ENCODE peak calls at places on chromosomes 1 and 21, in seven cellular contexts. K is MCF 10A; B is CD8-positive, alpha-beta memory T cell; E is activated T-cell treated with anti-CD3 and anti-CD28 coated beads for 1 hour; S is retina; M is posterior vena cava; Y is pancreas. P is an unnamed sample.

GRCh38 chr21:32484706-32485380 is 72.3 kb downstream of the EVA1C start:
- DNase-seq in K (no peak), S (no peak), M (peak), E (no peak), B (no peak), Y (peak), P (peak)

GRCh38 chr1:92482665-92483441 is 3.9 kb downstream of the GFI1 start:
- DNase-seq in E (peak), S (peak), B (no peak), Y (peak), K (no peak), M (peak), P (peak)

GRCh38 chr1:160637821-160638539 is 8.9 kb downstream of the SLAMF1 start:
- DNase-seq in S (no peak), B (peak), Y (no peak), E (no peak), K (no peak), M (no peak), P (no peak)

GRCh38 chr1:161738627-161739287 is 10.8 kb upstream of the DUSP12 start:
- DNase-seq in S (no peak), Y (no peak), K (peak), E (peak), B (peak), M (no peak), P (peak)

GRCh38 chr21:46205766-46206162 is 21.5 kb upstream of the SPATC1L start:
- DNase-seq in E (no peak), S (no peak), K (no peak), B (no peak), M (peak), Y (no peak), P (peak)

GRCh38 chr1:94160811-94161210 is 39.9 kb upstream of the ABCA4 start:
- DNase-seq in S (peak), Y (no peak), K (peak), B (no peak), M (no peak), E (no peak), P (no peak)

GRCh38 chr21:34945288-34945687 is 103.8 kb downstream of the RUNX1 start:
- DNase-seq in B (no peak), E (no peak), S (no peak), K (no peak), M (no peak), Y (no peak), P (no peak)

GRCh38 chr1:2554621-2555387 is 1.4 kb upstream of the TNFRSF14 start:
- DNase-seq in M (no peak), Y (peak), S (no peak), B (no peak), K (no peak), E (peak), P (no peak)

GRCh38 chr1:237287876-237288517 is 246.0 kb downstream of the RYR2 start:
- DNase-seq in S (no peak), E (no peak), M (no peak), Y (no peak), K (peak), B (no peak), P (no peak)

GRCh38 chr1:3746389-3746783 is 5.9 kb upstream of the CCDC27 start:
- DNase-seq in M (no peak), K (no peak), B (no peak), S (no peak), E (no peak), Y (no peak), P (no peak)

GRCh38 chr21:46155514-46156377 is at the start of gene FTCD:
- DNase-seq in E (no peak), M (peak), B (no peak), K (no peak), S (no peak), Y (peak), P (peak)

GRCh38 chr1:2617981-2618470 is 14.8 kb downstream of the MMEL1 start:
- DNase-seq in B (no peak), K (no peak), M (no peak), Y (no peak), E (no peak), S (no peak), P (peak)

GRCh38 chr1:235650341-235651169 is 971 bp upstream of the GNG4 start:
- DNase-seq in E (no peak), K (no peak), Y (peak), M (no peak), S (peak), B (no peak), P (no peak)

GRCh38 chr1:205725514-205725913 is 24.5 kb downstream of the NUCKS1 start:
- DNase-seq in M (no peak), K (no peak), S (no peak), Y (no peak), B (no peak), E (no peak), P (no peak)

GRCh38 chr1:94048413-94049164 is 72.4 kb downstream of the ABCA4 start:
- DNase-seq in B (no peak), M (no peak), K (no peak), Y (no peak), S (no peak), E (no peak), P (no peak)

GRCh38 chr21:29192999-29193563 is 62.6 kb downstream of the MAP3K7CL start:
- DNase-seq in K (no peak), S (no peak), M (no peak), E (no peak), B (no peak), Y (no peak), P (no peak)

GRCh38 chr1:200346744-200347143 is 63.1 kb downstream of the ZNF281 start:
- DNase-seq in B (no peak), M (no peak), Y (no peak), K (peak), S (no peak), E (no peak), P (no peak)

GRCh38 chr1:74180490-74180889 is 17.5 kb downstream of the LRRIQ3 start:
- DNase-seq in B (no peak), M (no peak), S (no peak), Y (no peak), K (peak), E (no peak), P (no peak)

GRCh38 chr1:204288061-204288588 is 71.6 kb downstream of the PLEKHA6 start:
- DNase-seq in E (no peak), B (no peak), M (peak), Y (peak), K (peak), S (peak), P (peak)

GRCh38 chr1:75725256-75725655 is 747 bp downstream of the ACADM start:
- DNase-seq in K (peak), E (no peak), S (no peak), Y (no peak), B (no peak), M (no peak), P (no peak)

GRCh38 chr1:155651861-155652661 is 36.5 kb downstream of the YY1AP1 start:
- DNase-seq in K (peak), Y (no peak), B (no peak), M (no peak), S (no peak), E (no peak), P (no peak)

GRCh38 chr1:162868972-162869371 is 8.0 kb upstream of the CCDC190 start:
- DNase-seq in Y (no peak), E (no peak), K (no peak), S (no peak), M (no peak), B (no peak), P (no peak)

GRCh38 chr1:93616221-93616995 is 65.2 kb downstream of the BCAR3 start:
- DNase-seq in B (no peak), E (no peak), M (no peak), K (peak), Y (no peak), S (no peak), P (no peak)

GRCh38 chr1:54199151-54199764 is 572 bp downstream of the CYB5RL start:
- DNase-seq in K (no peak), B (no peak), Y (no peak), M (no peak), E (no peak), S (no peak), P (no peak)

GRCh38 chr1:183411091-183411490 is 7.1 kb downstream of the NMNAT2 start:
- DNase-seq in M (no peak), E (no peak), B (no peak), Y (no peak), K (no peak), S (no peak), P (no peak)

GRCh38 chr1:176206006-176206960 is 803 bp downstream of the COP1 start:
- DNase-seq in S (no peak), M (no peak), B (no peak), Y (peak), K (peak), E (peak), P (peak)

P was measured in upper lobe of right lung.